ENCODE peak calls at places on chromosomes 16 and 17, in seven cellular contexts. C, H, M, R, F, K and T are unnamed samples.

GRCh38 chr17:1742371-1743093 is at the start of gene SERPINF2:
- DNase-seq in C (no peak), H (no peak), M (no peak), R (no peak), F (no peak), K (no peak), T (no peak)

GRCh38 chr16:85206472-85207356 is 94.4 kb upstream of the CIBAR2 start:
- DNase-seq in C (no peak), H (no peak), M (no peak), R (no peak), F (peak), K (no peak), T (peak)

GRCh38 chr16:58375386-58375785 is 16.9 kb upstream of the GINS3 start:
- DNase-seq in C (no peak), H (no peak), M (no peak), R (no peak), F (no peak), K (no peak), T (no peak)

GRCh38 chr17:50477976-50478375 is 684 bp upstream of the RSAD1 start:
- DNase-seq in C (no peak), H (no peak), M (no peak), R (no peak), F (no peak), K (no peak), T (no peak)

GRCh38 chr17:39110435-39111136 is 40.9 kb downstream of the PLXDC1 start:
- DNase-seq in C (no peak), H (no peak), M (no peak), R (no peak), F (no peak), K (no peak), T (no peak)

GRCh38 chr17:75571197-75571884 is 16.3 kb upstream of the MYO15B start:
- DNase-seq in C (no peak), H (no peak), M (no peak), R (no peak), F (no peak), K (peak), T (no peak)

GRCh38 chr17:28049071-28049470 is 6.6 kb downstream of the NLK start:
- DNase-seq in C (no peak), H (no peak), M (no peak), R (no peak), F (no peak), K (no peak), T (no peak)

GRCh38 chr16:56591377-56592060 is 2.2 kb downstream of the MT3 start:
- DNase-seq in C (no peak), H (no peak), M (no peak), R (no peak), F (no peak), K (no peak), T (no peak)

GRCh38 chr16:90035902-90036301 is 16.6 kb upstream of the DBNDD1 start:
- DNase-seq in C (no peak), H (peak), M (no peak), R (no peak), F (no peak), K (no peak), T (no peak)

GRCh38 chr16:17448640-17449638 is 21.8 kb downstream of the XYLT1 start:
- DNase-seq in C (no peak), H (no peak), M (no peak), R (no peak), F (no peak), K (no peak), T (no peak)